ENCODE peak calls at places on chromosomes 2 and 18, in five cellular contexts. One of them, this sample, is unnamed.

GRCh38 chr2:145032791-145033190 is 512.9 kb upstream of the ZEB2 start:
- DNase-seq in mesendoderm: peak; percentile 61
- DNase-seq in left colon: no peak
- DNase-seq in mesothelial cell of epicardium: no peak
- DNase-seq in IMR-90: no peak
- DNase-seq in this sample: no peak

GRCh38 chr2:210546424-210547223 is 9.8 kb upstream of the CPS1 start:
- DNase-seq in left colon: peak; percentile 76
- DNase-seq in mesendoderm: no peak
- DNase-seq in mesothelial cell of epicardium: no peak
- DNase-seq in IMR-90: no peak
- DNase-seq in this sample: no peak

GRCh38 chr2:30331869-30332268 is 100.5 kb downstream of the LBH start:
- DNase-seq in left colon: no peak
- DNase-seq in mesendoderm: no peak
- DNase-seq in IMR-90: no peak
- DNase-seq in mesothelial cell of epicardium: no peak
- DNase-seq in this sample: no peak

GRCh38 chr18:8705280-8705940 is at the start of gene MTCL1:
- DNase-seq in IMR-90: no peak
- DNase-seq in left colon: peak; percentile 47
- DNase-seq in mesendoderm: peak; percentile 51
- DNase-seq in mesothelial cell of epicardium: peak; percentile 53
- DNase-seq in this sample: peak; percentile 59

GRCh38 chr2:26838121-26838906 is 9.6 kb upstream of the DPYSL5 start:
- DNase-seq in mesothelial cell of epicardium: no peak
- DNase-seq in left colon: no peak
- DNase-seq in IMR-90: peak; percentile 36
- DNase-seq in mesendoderm: peak; percentile 28
- DNase-seq in this sample: no peak

GRCh38 chr2:237434916-237435315 is 21.0 kb upstream of the COL6A3 start:
- DNase-seq in IMR-90: peak; percentile 75
- DNase-seq in mesendoderm: no peak
- DNase-seq in left colon: peak; percentile 40
- DNase-seq in mesothelial cell of epicardium: no peak
- DNase-seq in this sample: no peak

GRCh38 chr2:45469314-45470099 is 141.6 kb downstream of the SRBD1 start:
- DNase-seq in IMR-90: no peak
- DNase-seq in mesothelial cell of epicardium: no peak
- DNase-seq in left colon: no peak
- DNase-seq in mesendoderm: no peak
- DNase-seq in this sample: no peak

GRCh38 chr2:28747714-28748113 is 3.9 kb upstream of the PPP1CB start:
- DNase-seq in mesendoderm: no peak
- DNase-seq in IMR-90: no peak
- DNase-seq in mesothelial cell of epicardium: no peak
- DNase-seq in left colon: peak; percentile 45
- DNase-seq in this sample: no peak

GRCh38 chr2:1727101-1727771 is 17.1 kb downstream of the PXDN start:
- DNase-seq in mesendoderm: no peak
- DNase-seq in IMR-90: peak; percentile 83
- DNase-seq in mesothelial cell of epicardium: no peak
- DNase-seq in left colon: no peak
- DNase-seq in this sample: no peak